ENCODE peak calls at places on chromosomes 7 and 10, in four cellular contexts. K is endothelial cell of umbilical vein, E is K562, G is IMR-90. V is an unnamed sample.

GRCh38 chr10:61902448-61903183 is 1.1 kb downstream of the ARID5B start:
- DNase-seq in E (peak; percentile 62), G (peak; percentile 61), K (peak; percentile 84), V (peak; percentile 62)

GRCh38 chr10:110765513-110766375 is 106.0 kb upstream of the PDCD4 start:
- DNase-seq in G (peak; percentile 38), E (peak; percentile 28), K (no peak), V (no peak)

GRCh38 chr10:107576746-107577145 is 412.2 kb upstream of the SORCS1 start:
- DNase-seq in E (no peak), K (no peak), G (no peak), V (no peak)

GRCh38 chr7:3196629-3197028 is 104.4 kb upstream of the SDK1 start:
- DNase-seq in G (no peak), E (no peak), K (no peak), V (no peak)

GRCh38 chr10:79038841-79039201 is 29.9 kb upstream of the ZMIZ1 start:
- DNase-seq in G (peak; percentile 32), K (no peak), E (peak; percentile 87), V (no peak)

GRCh38 chr7:92717601-92717981 is 118.8 kb downstream of the CDK6 start:
- DNase-seq in E (no peak), K (no peak), G (peak; percentile 66), V (no peak)

GRCh38 chr10:7301039-7301768 is 109.6 kb downstream of the SFMBT2 start:
- DNase-seq in G (no peak), K (no peak), E (peak; percentile 51), V (no peak)

GRCh38 chr10:133039823-133040704 is 47.7 kb upstream of the ADGRA1 start:
- DNase-seq in E (no peak), K (no peak), G (no peak), V (no peak)

GRCh38 chr7:135930565-135931423 is 46.4 kb downstream of the MTPN start:
- DNase-seq in E (no peak), K (no peak), G (peak; percentile 62), V (no peak)

GRCh38 chr7:136134503-136134902 is 157.3 kb upstream of the MTPN start:
- DNase-seq in G (peak; percentile 44), K (no peak), E (no peak), V (no peak)

GRCh38 chr7:33452805-33453502 is 323.6 kb downstream of the BBS9 start:
- DNase-seq in E (no peak), G (peak; percentile 45), K (no peak), V (no peak)

GRCh38 chr7:44378744-44379143 is 53.4 kb upstream of the CAMK2B start:
- DNase-seq in K (peak; percentile 79), E (no peak), G (peak; percentile 92), V (no peak)

GRCh38 chr10:132292287-132292971 is 15.3 kb downstream of the STK32C start:
- DNase-seq in G (no peak), K (no peak), E (no peak), V (no peak)

GRCh38 chr10:118543714-118544400 is 51.6 kb downstream of the PRLHR start:
- DNase-seq in K (peak; percentile 11), E (peak; percentile 58), G (peak; percentile 5), V (no peak)

GRCh38 chr10:93703066-93703465 is 674 bp upstream of the FRA10AC1 start:
- DNase-seq in E (no peak), K (no peak), G (peak; percentile 2), V (no peak)

GRCh38 chr7:93374345-93374940 is 142.3 kb downstream of the VPS50 start:
- DNase-seq in K (peak; percentile 54), E (peak; percentile 32), G (peak; percentile 39), V (no peak)

DNA sequence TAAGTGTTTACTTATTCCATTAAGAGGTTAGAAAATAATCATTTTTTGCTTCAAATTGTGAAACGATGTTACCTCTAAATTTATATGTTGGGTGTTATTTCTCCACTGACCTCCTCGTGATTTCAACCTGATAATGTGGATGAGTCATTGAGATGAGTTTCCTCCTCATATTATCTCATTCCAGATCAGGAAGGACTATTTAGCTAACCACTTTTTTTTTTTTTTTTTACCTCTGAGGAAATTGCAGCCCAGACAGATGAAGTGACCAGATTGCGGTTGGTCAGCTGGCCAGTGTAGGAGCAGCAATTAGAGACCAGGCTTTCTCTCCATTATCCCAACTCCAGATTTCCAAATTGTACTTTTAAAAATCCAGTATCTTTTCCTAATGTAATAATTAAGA is 248.7 kb downstream of the FZD1 start:
- DNase-seq in K (no peak), E (no peak), G (no peak), V (no peak)
- H3K9me1 ChIP-seq in K (no peaks in the 10 kb centered on the region), E (no peaks in the 10 kb centered on the region), G (no peaks in the 10 kb centered on the region), V (no peaks in the 10 kb centered on the region)

GRCh38 chr10:124598773-124599587 is 137.4 kb downstream of the LHPP start:
- DNase-seq in G (no peak), E (no peak), K (no peak), V (no peak)
- H3K27ac ChIP-seq in G (no peak overlapping the region), E (no peak overlapping the region), K (no peak overlapping the region), V (no peak overlapping the region)

GRCh38 chr7:151019130-151019447 is 5.2 kb downstream of the ATG9B start:
- DNase-seq in K (no peak), G (no peak), E (no peak), V (no peak)
- H3K4me3 ChIP-seq in K (no peak overlapping the region), G (no peak overlapping the region), E (no peak overlapping the region), V (no peak overlapping the region)

GRCh38 chr10:36236341-36236740 is 594.2 kb upstream of the FZD8 start:
- DNase-seq in G (no peak), K (no peak), E (no peak), V (no peak)
- H3K9me1 ChIP-seq in G (no peaks in the 10 kb centered on the region), K (no peaks in the 10 kb centered on the region), E (no peaks in the 10 kb centered on the region), V (no peaks in the 10 kb centered on the region)

GRCh38 chr10:12165992-12166775 is 29.5 kb downstream of the NUDT5 start:
- DNase-seq in K (no peak), G (no peak), E (no peak), V (no peak)

GRCh38 chr10:12162927-12163326 is 32.8 kb downstream of the NUDT5 start:
- DNase-seq in G (no peak), E (no peak), K (no peak), V (no peak)

GRCh38 chr10:12165036-12165435 is 30.7 kb downstream of the NUDT5 start:
- DNase-seq in G (no peak), K (no peak), E (no peak), V (no peak)

GRCh38 chr10:12160664-12161063 is 31.2 kb downstream of the SEC61A2 start:
- DNase-seq in E (no peak), G (no peak), K (no peak), V (no peak)

DNA sequence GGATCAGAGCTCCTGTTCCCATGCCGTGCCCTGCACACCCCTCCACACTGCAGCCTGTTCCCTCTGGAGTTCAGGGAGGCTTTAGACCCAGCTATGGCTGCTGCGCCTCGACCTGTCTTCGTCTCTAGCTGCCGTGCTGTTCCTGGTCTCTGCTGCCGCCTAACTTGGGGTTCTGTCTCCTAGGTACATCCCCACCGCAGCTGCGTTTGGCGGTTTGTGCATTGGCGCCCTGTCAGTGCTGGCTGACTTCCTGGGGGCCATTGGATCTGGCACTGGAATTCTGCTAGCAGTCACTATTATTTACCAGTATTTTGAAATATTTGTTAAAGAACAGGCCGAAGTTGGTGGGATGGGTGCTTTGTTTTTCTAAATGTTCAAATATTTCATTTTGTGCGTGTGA is 31.6 kb downstream of the NUDT5 start:
- DNase-seq in K (no peak), G (no peak), E (no peak), V (no peak)
- H3K27ac ChIP-seq in K (no peak overlapping the region), G (no peak overlapping the region), E (no peak overlapping the region), V (no peak overlapping the region)

GRCh38 chr10:35608317-35608672 is 3.2 kb downstream of the GJD4 start:
- DNase-seq in E (no peak), K (no peak), G (no peak), V (no peak)
- H3K4me3 ChIP-seq in E (no peak overlapping the region), K (peak overlapping the region; percentile 32), G (no peak overlapping the region), V (no peak overlapping the region)

DNA sequence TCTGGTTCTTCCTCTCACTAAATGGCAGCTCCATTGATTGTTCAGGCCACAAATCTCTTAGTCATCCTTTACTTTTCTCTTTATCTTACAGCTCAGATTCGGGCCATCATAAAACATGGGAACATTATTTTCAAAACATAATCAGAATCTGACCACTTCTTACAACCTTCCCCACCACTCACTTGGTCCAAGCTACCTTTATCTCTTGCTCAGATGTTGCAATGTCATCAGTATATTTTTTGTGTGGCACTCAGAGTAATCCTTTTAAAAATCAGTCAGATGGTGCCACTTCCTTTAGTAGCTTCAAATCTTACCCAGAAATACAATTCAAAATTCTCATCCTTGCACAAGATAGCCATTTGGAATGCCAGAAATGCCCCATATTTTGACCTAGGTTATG is 34.5 kb upstream of the FAM3C start:
- DNase-seq in G (no peak), K (no peak), E (no peak), V (no peak)
- H3K9me1 ChIP-seq in G (no peaks in the 10 kb centered on the region), K (no peaks in the 10 kb centered on the region), E (no peaks in the 10 kb centered on the region), V (no peaks in the 10 kb centered on the region)

V was measured in keratinocyte.